ENCODE peak calls at places on chromosomes 2 and 18, in ten cellular contexts. I is AG04449, D is endodermal cell, O is left lung, H is AG04450, B is sigmoid colon, V is IMR-90, R is fibroblast of lung, S is A549, L is PC-3. Z is an unnamed sample.

GRCh38 chr2:120175000-120175581 is 48.1 kb downstream of the TMEM185B start:
- DNase-seq in I (peak), D (no peak), O (no peak), H (peak), B (no peak), V (peak), R (peak), S (peak), L (peak), Z (peak)

GRCh38 chr2:230906471-230907230 is 18.4 kb downstream of the GPR55 start:
- DNase-seq in I (no peak), D (peak), O (no peak), H (no peak), B (peak), V (no peak), R (no peak), S (no peak), L (no peak), Z (no peak)

GRCh38 chr2:168246072-168246482 is 1.3 kb downstream of the STK39 start:
- DNase-seq in I (no peak), D (no peak), O (no peak), H (no peak), B (no peak), V (no peak), R (no peak), S (no peak), L (no peak), Z (no peak)

GRCh38 chr2:217988014-217988839 is 14.6 kb downstream of the TNS1 start:
- DNase-seq in I (no peak), D (peak), O (no peak), H (no peak), B (peak), V (peak), R (peak), S (peak), L (peak), Z (peak)

GRCh38 chr18:59902180-59902992 is 2.6 kb downstream of the PMAIP1 start:
- DNase-seq in I (no peak), D (no peak), O (no peak), H (no peak), B (no peak), V (peak), R (peak), S (no peak), L (peak), Z (peak)

GRCh38 chr2:174535757-174536703 is 49.2 kb upstream of the GPR155 start:
- DNase-seq in I (no peak), D (no peak), O (no peak), H (no peak), B (no peak), V (no peak), R (no peak), S (no peak), L (peak), Z (no peak)

GRCh38 chr18:36672437-36673344 is 156.1 kb downstream of the TPGS2 start:
- DNase-seq in I (no peak), D (no peak), O (peak), H (no peak), B (no peak), V (peak), R (peak), S (peak), L (peak), Z (peak)

GRCh38 chr2:34012728-34013302 is 413.7 kb upstream of the FAM98A start:
- DNase-seq in I (no peak), D (peak), O (peak), H (peak), B (peak), V (peak), R (peak), S (peak), L (peak), Z (no peak)

GRCh38 chr2:234273887-234274584 is 222.8 kb downstream of the ARL4C start:
- DNase-seq in I (no peak), D (no peak), O (no peak), H (no peak), B (no peak), V (no peak), R (no peak), S (no peak), L (no peak), Z (no peak)

GRCh38 chr2:26317377-26318105 is 28.4 kb upstream of the SELENOI start:
- DNase-seq in I (no peak), D (no peak), O (no peak), H (no peak), B (no peak), V (no peak), R (no peak), S (no peak), L (no peak), Z (no peak)
- H3K4me3 ChIP-seq in I (no peak), D (no peak), O (no peak), H (no peak), B (no peak), V (no peak), R (no peak), S (no peak), L (no peak), Z (no peak)

GRCh38 chr2:219430633-219431615 is 3.7 kb upstream of the SPEG start:
- DNase-seq in I (no peak), D (peak), O (no peak), H (no peak), B (peak), V (peak), R (peak), S (peak), L (peak), Z (peak)
- TF ChIP-seq CTCF in I (peak), D (peak), O (no peak), H (peak), B (no peak), V (peak), R (peak), S (peak), L (peak), Z (peak)

DNA sequence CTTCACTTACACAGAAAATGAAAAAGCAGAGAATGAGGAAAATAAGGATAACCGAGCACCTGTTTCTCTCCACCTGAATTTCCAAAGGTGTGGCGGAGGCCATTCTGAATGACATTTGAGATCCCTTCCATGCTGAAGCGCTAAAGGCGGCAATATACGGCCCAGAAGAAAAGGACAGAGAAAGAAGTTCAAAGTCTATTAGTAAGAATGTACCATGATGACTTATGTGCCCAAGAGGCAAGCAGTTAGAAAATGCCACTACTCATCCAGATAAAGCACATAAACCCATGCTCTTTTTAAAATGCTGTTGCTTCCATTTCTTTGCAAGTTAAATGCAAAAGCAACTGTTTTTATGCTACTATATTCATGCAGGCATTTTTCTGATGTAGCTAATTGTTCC is 37.2 kb downstream of the FEZ2 start:
- DNase-seq in I (no peak), D (no peak), O (no peak), H (no peak), B (no peak), V (no peak), R (no peak), S (no peak), L (no peak), Z (no peak)
- H3K4me3 ChIP-seq in I (no peak), D (no peak), O (no peak), H (no peak), B (no peak), V (no peak), R (no peak), S (peak), L (peak), Z (no peak)

GRCh38 chr2:159712194-159712928 is at the start of gene MARCHF7:
- DNase-seq in I (peak), D (peak), O (peak), H (peak), B (peak), V (peak), R (peak), S (peak), L (peak), Z (peak)
- TF ChIP-seq CTCF in I (peak), D (peak), O (peak), H (peak), B (no peak), V (peak), R (peak), S (peak), L (peak), Z (peak)

GRCh38 chr2:52936029-52936428 is 831.6 kb upstream of the CHAC2 start:
- DNase-seq in I (no peak), D (no peak), O (no peak), H (no peak), B (no peak), V (peak), R (peak), S (peak), L (peak), Z (no peak)

GRCh38 chr2:52931660-52932059 is 835.9 kb upstream of the CHAC2 start:
- DNase-seq in I (no peak), D (no peak), O (no peak), H (no peak), B (no peak), V (no peak), R (no peak), S (no peak), L (no peak), Z (no peak)

GRCh38 chr2:52933878-52934277 is 833.7 kb upstream of the CHAC2 start:
- DNase-seq in I (no peak), D (no peak), O (no peak), H (peak), B (no peak), V (peak), R (peak), S (no peak), L (no peak), Z (no peak)

GRCh38 chr2:52934354-52934898 is 833.2 kb upstream of the CHAC2 start:
- DNase-seq in I (no peak), D (no peak), O (no peak), H (peak), B (no peak), V (peak), R (peak), S (peak), L (peak), Z (peak)

GRCh38 chr2:52934920-52935640 is 832.5 kb upstream of the CHAC2 start:
- DNase-seq in I (no peak), D (no peak), O (no peak), H (no peak), B (no peak), V (no peak), R (no peak), S (no peak), L (no peak), Z (no peak)
- H3K4me3 ChIP-seq in I (no peak), D (no peak), O (no peak), H (no peak), B (no peak), V (no peak), R (no peak), S (no peak), L (no peak), Z (no peak)

DNA sequence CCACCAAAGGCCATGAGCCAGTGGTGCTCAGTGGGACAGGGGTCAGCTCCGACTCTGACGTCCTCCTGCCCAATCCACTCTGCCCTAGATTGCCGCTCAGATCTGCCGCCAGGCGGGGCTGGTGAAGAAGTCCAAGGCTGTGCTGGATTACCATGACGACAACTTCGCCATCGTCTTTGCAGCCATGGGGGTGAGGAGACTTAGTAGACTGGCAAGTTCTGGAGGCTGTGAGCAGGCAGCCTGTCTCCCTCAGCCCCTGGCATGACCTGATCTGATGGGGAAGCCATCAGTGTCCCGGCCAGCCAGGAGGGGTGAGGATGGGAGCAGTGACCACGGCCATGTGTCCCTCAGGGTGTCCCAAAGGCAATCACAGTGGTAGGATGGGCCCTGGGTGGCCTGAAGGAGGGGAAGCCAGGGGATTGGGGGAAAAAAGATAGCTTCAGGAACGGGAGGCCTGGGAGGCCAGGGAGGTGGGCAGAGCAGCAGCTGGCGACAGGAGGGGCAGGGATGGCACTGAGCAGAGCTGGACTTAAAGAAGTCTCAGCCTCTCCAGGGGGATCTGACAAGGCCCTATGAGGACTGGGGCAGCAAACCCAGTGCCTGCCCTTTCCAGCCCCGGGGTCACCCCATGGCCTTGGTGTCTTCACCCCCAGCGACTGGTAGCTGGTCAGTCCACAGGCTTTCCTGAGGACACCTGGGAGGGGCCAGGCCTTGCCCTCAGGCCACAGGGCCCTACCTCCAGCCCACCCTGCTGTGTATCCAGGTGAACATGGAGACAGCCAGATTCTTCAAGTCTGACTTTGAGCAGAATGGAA is 17.4 kb upstream of the ANKRD53 start:
- DNase-seq in I (no peak), D (peak), O (peak), H (no peak), B (no peak), V (no peak), R (no peak), S (no peak), L (no peak), Z (no peak)
- TF ChIP-seq CTCF in I (no peak), D (peak), O (no peak), H (no peak), B (no peak), V (no peak), R (peak), S (no peak), L (no peak), Z (no peak)

DNA sequence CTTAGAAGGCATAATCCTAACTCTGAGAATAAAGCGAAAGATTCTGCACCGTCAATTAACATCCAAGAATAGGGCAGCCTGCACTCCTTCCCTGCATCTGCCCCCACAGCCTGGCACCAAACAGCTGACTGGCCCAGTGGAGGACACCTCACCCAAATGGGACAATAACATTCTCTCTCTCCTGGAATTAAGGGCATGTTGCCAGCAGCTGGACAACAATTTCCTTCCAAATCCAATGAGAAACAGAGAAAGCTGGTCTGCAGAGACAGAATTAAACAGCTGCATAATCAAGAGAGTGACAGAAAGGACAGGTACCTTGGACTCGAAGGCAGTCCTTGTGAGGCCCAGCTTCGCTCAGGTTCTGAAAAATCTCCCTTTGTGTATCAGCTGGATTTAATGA is 15.0 kb downstream of the COX7A2L start:
- DNase-seq in I (no peak), D (no peak), O (no peak), H (no peak), B (no peak), V (no peak), R (no peak), S (no peak), L (no peak), Z (no peak)
- H3K4me3 ChIP-seq in I (no peak), D (no peak), O (no peak), H (no peak), B (no peak), V (no peak), R (no peak), S (no peak), L (no peak), Z (no peak)

DNA sequence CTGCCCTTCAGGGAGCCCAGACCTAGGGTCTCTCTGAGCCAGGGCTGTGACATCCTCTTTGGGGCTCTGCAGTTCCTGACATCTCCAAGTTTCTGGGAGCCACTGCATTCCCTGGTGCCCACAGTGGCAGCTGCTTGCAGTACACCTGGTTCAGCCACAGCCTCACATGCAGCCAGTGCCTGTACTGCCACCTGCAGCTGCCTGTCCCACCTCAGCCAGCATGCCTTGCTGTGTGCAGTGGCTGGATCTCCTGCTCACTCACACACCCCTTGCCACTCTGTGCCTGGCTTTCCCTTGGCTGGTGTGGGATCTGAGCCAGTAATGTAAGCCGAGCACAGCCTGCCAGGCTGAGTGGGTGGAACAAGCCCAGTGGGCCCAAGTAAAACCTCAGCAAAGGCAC is 1288.7 kb downstream of the CNTNAP5 start:
- DNase-seq in I (no peak), D (peak), O (no peak), H (no peak), B (no peak), V (no peak), R (no peak), S (no peak), L (no peak), Z (no peak)
- TF ChIP-seq CTCF in I (no peak), D (peak), O (no peak), H (no peak), B (no peak), V (no peak), R (no peak), S (no peak), L (no peak), Z (no peak)

GRCh38 chr2:9545502-9545901 is 10.1 kb downstream of the ADAM17 start:
- DNase-seq in I (no peak), D (no peak), O (no peak), H (no peak), B (no peak), V (no peak), R (no peak), S (no peak), L (no peak), Z (no peak)
- H3K4me3 ChIP-seq in I (no peak), D (no peak), O (no peak), H (no peak), B (no peak), V (no peak), R (no peak), S (no peak), L (no peak), Z (no peak)

GRCh38 chr2:238289574-238289973 is 1.2 kb upstream of the PER2 start:
- DNase-seq in I (no peak), D (no peak), O (no peak), H (no peak), B (peak), V (no peak), R (no peak), S (no peak), L (no peak), Z (no peak)

GRCh38 chr2:238287702-238288649 is at the start of gene PER2:
- DNase-seq in I (peak), D (peak), O (peak), H (peak), B (peak), V (peak), R (peak), S (peak), L (peak), Z (peak)

GRCh38 chr2:238286987-238287386 is 1.4 kb downstream of the PER2 start:
- DNase-seq in I (no peak), D (no peak), O (no peak), H (no peak), B (peak), V (no peak), R (peak), S (no peak), L (no peak), Z (peak)

GRCh38 chr2:238290079-238290478 is 1.7 kb upstream of the PER2 start:
- DNase-seq in I (no peak), D (peak), O (no peak), H (no peak), B (peak), V (no peak), R (peak), S (peak), L (peak), Z (no peak)

GRCh38 chr2:238288650-238289573 is 502 bp upstream of the PER2 start:
- DNase-seq in I (peak), D (peak), O (peak), H (peak), B (peak), V (peak), R (peak), S (peak), L (peak), Z (peak)
- TF ChIP-seq CTCF in I (peak), D (peak), O (no peak), H (peak), B (no peak), V (peak), R (peak), S (peak), L (peak), Z (peak)

Z was measured in fibroblast of villous mesenchyme.